ENCODE peak calls at places on chromosomes 6 and 20, in seven cellular contexts. S is lower lobe of right lung, D is heart left ventricle, R is coronary artery, J is mucosa of descending colon, I is A549, O is fibroblast of the aortic adventitia. B is an unnamed sample.

GRCh38 chr6:132511159-132511835 is 1.6 kb downstream of the STX7 start:
- DNase-seq in S (no peak), D (no peak), R (no peak), J (peak), I (no peak), O (no peak), B (no peak)

GRCh38 chr6:27178001-27178730 is 69.3 kb upstream of the PRSS16 start:
- DNase-seq in S (no peak), D (peak), R (peak), J (peak), I (peak), O (peak), B (no peak)

GRCh38 chr20:13101701-13102100 is 92.9 kb downstream of the SPTLC3 start:
- DNase-seq in S (no peak), D (no peak), R (no peak), J (no peak), I (no peak), O (peak), B (no peak)

GRCh38 chr6:40623931-40624330 is 36.8 kb upstream of the LRFN2 start:
- DNase-seq in S (no peak), D (no peak), R (no peak), J (no peak), I (no peak), O (no peak), B (no peak)

GRCh38 chr6:121522265-121522664 is 86.8 kb downstream of the GJA1 start:
- DNase-seq in S (no peak), D (no peak), R (peak), J (no peak), I (peak), O (peak), B (no peak)

GRCh38 chr6:11363881-11364576 is 131.6 kb upstream of the NEDD9 start:
- DNase-seq in S (no peak), D (no peak), R (no peak), J (no peak), I (no peak), O (no peak), B (no peak)

GRCh38 chr20:41047975-41048305 is 19.3 kb downstream of the TOP1 start:
- DNase-seq in S (no peak), D (no peak), R (no peak), J (no peak), I (no peak), O (peak), B (no peak)

GRCh38 chr6:9711313-9711712 is 703.6 kb downstream of the TFAP2A start:
- DNase-seq in S (no peak), D (no peak), R (no peak), J (no peak), I (no peak), O (no peak), B (no peak)

GRCh38 chr6:169172435-169172834 is 81.2 kb downstream of the THBS2 start:
- DNase-seq in S (no peak), D (no peak), R (peak), J (no peak), I (no peak), O (peak), B (no peak)

GRCh38 chr6:158259136-158259535 is 53.1 kb upstream of the TULP4 start:
- DNase-seq in S (no peak), D (no peak), R (no peak), J (no peak), I (no peak), O (no peak), B (no peak)

GRCh38 chr20:50001784-50002311 is 19.1 kb downstream of the SNAI1 start:
- DNase-seq in S (no peak), D (no peak), R (no peak), J (no peak), I (no peak), O (no peak), B (no peak)

GRCh38 chr20:18019068-18019467 is 38.6 kb downstream of the OVOL2 start:
- DNase-seq in S (no peak), D (no peak), R (no peak), J (no peak), I (peak), O (peak), B (no peak)

GRCh38 chr6:139533573-139534471 is 159.4 kb upstream of the CITED2 start:
- DNase-seq in S (peak), D (no peak), R (no peak), J (peak), I (no peak), O (peak), B (peak)

GRCh38 chr6:37433657-37434271 is 743 bp downstream of the CMTR1 start:
- DNase-seq in S (no peak), D (no peak), R (no peak), J (no peak), I (no peak), O (peak), B (no peak)

GRCh38 chr6:130697661-130698535 is 129.3 kb upstream of the SMLR1 start:
- DNase-seq in S (no peak), D (no peak), R (no peak), J (peak), I (peak), O (peak), B (no peak)

GRCh38 chr6:22470454-22471368 is 98.7 kb upstream of the HDGFL1 start:
- DNase-seq in S (peak), D (peak), R (no peak), J (peak), I (peak), O (peak), B (peak)

GRCh38 chr6:45478235-45478634 is 100.5 kb upstream of the SUPT3H start:
- DNase-seq in S (no peak), D (no peak), R (no peak), J (no peak), I (no peak), O (peak), B (no peak)

GRCh38 chr6:149268146-149268545 is 49.4 kb upstream of the TAB2 start:
- DNase-seq in S (no peak), D (no peak), R (no peak), J (no peak), I (no peak), O (no peak), B (no peak)

GRCh38 chr6:96522469-96523009 is 933 bp downstream of the UFL1 start:
- DNase-seq in S (no peak), D (no peak), R (no peak), J (peak), I (no peak), O (peak), B (no peak)

GRCh38 chr6:11012295-11012754 is 31.8 kb downstream of the ELOVL2 start:
- DNase-seq in S (no peak), D (no peak), R (no peak), J (no peak), I (no peak), O (no peak), B (no peak)

GRCh38 chr6:109867970-109868358 is 110.1 kb upstream of the GPR6 start:
- DNase-seq in S (no peak), D (no peak), R (no peak), J (no peak), I (no peak), O (peak), B (no peak)
- H3K4me3 ChIP-seq in S (no peak), D (no peak), R (no peak), J (no peak), I (no peak), O (no peak), B (no peak)

GRCh38 chr20:3692706-3693294 is 11.0 kb upstream of the ADAM33 start:
- DNase-seq in S (no peak), D (no peak), R (no peak), J (no peak), I (no peak), O (no peak), B (no peak)
- TF ChIP-seq CTCF in S (no peak), D (no peak), R (no peak), J (no peak), I (no peak), O (no peak), B (no peak)

DNA sequence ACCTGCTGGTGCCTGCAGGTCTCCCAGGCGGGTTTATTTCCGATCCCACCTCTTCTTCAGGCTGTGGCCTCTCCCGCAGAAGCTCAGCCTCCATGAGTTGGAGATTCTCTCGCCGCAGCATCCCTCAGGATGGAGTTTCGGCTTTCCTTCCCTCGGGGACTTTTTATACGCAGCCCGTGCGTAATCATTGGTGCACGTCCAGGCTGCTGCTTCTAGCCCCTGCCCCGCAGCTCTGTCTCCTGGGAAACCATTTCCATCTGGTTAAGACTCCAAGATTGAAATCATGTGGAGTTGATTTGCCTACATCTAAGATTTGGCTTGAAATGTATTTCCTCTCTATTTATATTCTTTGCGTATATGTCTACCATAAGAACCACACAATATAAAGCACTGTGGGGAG is 46.7 kb upstream of the CARMIL1 start:
- DNase-seq in S (no peak), D (peak), R (no peak), J (no peak), I (no peak), O (peak), B (no peak)
- H3K4me3 ChIP-seq in S (no peak), D (no peak), R (no peak), J (no peak), I (no peak), O (no peak), B (no peak)

GRCh38 chr6:21208796-21209186 is 384.8 kb upstream of the SOX4 start:
- DNase-seq in S (no peak), D (no peak), R (no peak), J (no peak), I (no peak), O (no peak), B (no peak)
- TF ChIP-seq CTCF in S (no peak), D (no peak), R (no peak), J (no peak), I (no peak), O (no peak), B (no peak)

GRCh38 chr6:54805077-54805476 is 41.5 kb upstream of the FAM83B start:
- DNase-seq in S (no peak), D (no peak), R (no peak), J (no peak), I (no peak), O (peak), B (no peak)
- H3K4me3 ChIP-seq in S (no peak), D (no peak), R (no peak), J (no peak), I (no peak), O (no peak), B (no peak)

GRCh38 chr6:84516151-84516550 is 248.2 kb downstream of the TBX18 start:
- DNase-seq in S (no peak), D (no peak), R (no peak), J (no peak), I (no peak), O (no peak), B (no peak)

GRCh38 chr6:84512396-84512795 is 252.0 kb downstream of the TBX18 start:
- DNase-seq in S (no peak), D (no peak), R (no peak), J (no peak), I (no peak), O (peak), B (no peak)

GRCh38 chr6:84515082-84515481 is 249.3 kb downstream of the TBX18 start:
- DNase-seq in S (no peak), D (no peak), R (no peak), J (no peak), I (no peak), O (peak), B (no peak)

GRCh38 chr6:84511929-84512328 is 252.5 kb downstream of the TBX18 start:
- DNase-seq in S (no peak), D (no peak), R (no peak), J (no peak), I (no peak), O (no peak), B (no peak)

DNA sequence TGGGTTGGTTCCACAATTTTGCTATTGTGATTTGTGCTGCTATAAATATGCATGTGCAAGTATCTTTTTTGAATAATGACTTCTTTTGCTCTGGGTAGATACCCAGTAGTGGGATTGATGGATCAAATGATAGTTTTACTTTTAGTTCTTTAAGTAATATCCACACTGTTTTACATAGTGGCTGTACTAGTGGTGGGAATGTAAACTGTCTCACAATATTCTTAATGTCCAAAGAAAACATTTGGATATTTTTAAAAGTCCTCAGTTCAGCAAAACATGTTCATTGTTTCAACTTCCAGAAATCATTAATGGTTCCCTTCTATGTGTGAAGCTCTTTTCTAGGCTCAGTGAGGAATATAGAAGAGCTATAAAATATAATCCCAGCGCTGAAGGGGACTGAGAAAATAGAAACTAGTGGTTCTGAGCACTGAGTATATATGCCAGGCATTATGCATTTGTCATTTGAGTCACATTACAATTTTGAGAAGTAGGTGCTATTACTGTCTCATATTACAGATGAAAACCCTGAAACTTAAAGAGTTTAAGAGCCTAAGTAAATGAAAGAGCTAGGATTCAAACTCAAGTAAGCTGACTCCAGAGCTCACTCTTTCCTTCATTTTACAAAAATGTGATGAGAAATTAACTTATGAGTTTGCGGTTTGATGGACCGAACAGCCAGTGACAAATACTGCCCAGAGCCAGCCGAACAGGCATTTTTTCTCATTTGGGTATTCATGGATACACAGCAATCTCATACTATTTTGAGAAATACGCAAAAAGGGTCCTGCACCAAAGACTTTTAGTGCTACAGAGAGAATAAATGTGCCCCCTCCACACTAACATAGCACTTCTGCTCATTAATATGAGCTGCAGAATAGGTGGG is 250.1 kb downstream of the TBX18 start:
- DNase-seq in S (no peak), D (no peak), R (no peak), J (no peak), I (no peak), O (no peak), B (no peak)
- TF ChIP-seq CTCF in S (no peak), D (no peak), R (no peak), J (no peak), I (no peak), O (peak), B (no peak)

DNA sequence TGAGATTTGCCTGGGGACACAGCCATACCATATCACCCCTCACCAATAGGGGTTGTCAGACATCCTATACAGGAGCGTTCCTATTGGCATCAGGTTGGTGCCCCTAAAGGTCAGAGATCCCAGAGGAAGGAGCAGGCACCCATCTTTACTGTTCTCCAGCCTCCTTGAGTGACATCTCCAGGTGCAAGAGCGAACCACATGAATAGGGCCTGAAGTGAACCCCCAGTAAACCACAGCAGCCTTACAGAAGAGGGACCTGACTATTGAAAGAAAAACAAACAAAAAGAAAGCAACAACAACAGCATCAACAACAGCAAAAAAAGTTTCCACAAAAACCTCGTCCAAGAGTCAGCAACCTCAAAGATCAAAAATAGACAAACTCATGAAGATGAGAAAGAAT is 32.7 kb upstream of the SENP6 start:
- DNase-seq in S (no peak), D (no peak), R (no peak), J (no peak), I (no peak), O (no peak), B (no peak)
- H3K4me3 ChIP-seq in S (no peak), D (no peak), R (no peak), J (no peak), I (no peak), O (no peak), B (no peak)

GRCh38 chr6:524803-525202 is 132.1 kb downstream of the HUS1B start:
- DNase-seq in S (no peak), D (no peak), R (no peak), J (peak), I (no peak), O (no peak), B (no peak)
- TF ChIP-seq CTCF in S (no peak), D (no peak), R (no peak), J (no peak), I (no peak), O (no peak), B (no peak)

GRCh38 chr6:125099211-125100017 is 54.2 kb upstream of the TPD52L1 start:
- DNase-seq in S (peak), D (peak), R (peak), J (peak), I (peak), O (no peak), B (peak)

GRCh38 chr6:125101656-125102055 is 51.9 kb upstream of the TPD52L1 start:
- DNase-seq in S (no peak), D (no peak), R (no peak), J (no peak), I (no peak), O (no peak), B (no peak)

GRCh38 chr6:125101128-125101527 is 52.4 kb upstream of the TPD52L1 start:
- DNase-seq in S (no peak), D (no peak), R (no peak), J (no peak), I (no peak), O (no peak), B (no peak)

GRCh38 chr6:125098253-125098652 is 55.3 kb upstream of the TPD52L1 start:
- DNase-seq in S (no peak), D (no peak), R (no peak), J (no peak), I (no peak), O (no peak), B (no peak)

DNA sequence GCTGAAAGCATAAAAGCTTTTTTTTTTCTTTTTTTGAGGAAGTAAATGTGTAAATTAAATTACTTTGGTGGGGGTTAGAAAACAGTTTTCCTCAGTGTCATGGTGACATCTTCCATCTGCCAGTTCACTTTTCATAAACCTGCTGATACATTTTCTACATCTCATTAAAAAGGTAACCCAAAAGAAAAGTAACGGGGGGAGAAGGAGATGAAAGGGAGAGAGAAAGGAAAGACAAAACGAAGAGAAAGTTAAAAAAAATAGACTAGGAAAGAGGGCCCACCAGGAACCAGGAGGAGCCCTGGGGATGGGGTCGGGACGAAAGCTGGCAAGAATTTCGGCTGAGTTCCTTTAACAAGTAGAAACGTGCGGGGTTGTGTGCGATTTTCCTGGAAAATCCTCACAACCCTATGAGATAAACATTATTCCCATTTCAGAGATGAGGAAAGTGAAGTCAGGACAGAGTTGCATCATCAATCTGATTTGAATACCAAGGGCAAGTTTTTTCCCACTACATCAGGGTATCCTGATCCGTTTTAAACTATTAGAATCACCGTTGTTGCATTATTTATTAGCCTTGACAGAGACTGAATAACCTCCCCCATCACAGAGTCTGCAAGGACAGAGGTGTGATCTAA is 53.4 kb upstream of the TPD52L1 start:
- DNase-seq in S (no peak), D (no peak), R (no peak), J (no peak), I (no peak), O (no peak), B (no peak)
- H3K4me3 ChIP-seq in S (peak), D (peak), R (peak), J (no peak), I (peak), O (peak), B (peak)

DNA sequence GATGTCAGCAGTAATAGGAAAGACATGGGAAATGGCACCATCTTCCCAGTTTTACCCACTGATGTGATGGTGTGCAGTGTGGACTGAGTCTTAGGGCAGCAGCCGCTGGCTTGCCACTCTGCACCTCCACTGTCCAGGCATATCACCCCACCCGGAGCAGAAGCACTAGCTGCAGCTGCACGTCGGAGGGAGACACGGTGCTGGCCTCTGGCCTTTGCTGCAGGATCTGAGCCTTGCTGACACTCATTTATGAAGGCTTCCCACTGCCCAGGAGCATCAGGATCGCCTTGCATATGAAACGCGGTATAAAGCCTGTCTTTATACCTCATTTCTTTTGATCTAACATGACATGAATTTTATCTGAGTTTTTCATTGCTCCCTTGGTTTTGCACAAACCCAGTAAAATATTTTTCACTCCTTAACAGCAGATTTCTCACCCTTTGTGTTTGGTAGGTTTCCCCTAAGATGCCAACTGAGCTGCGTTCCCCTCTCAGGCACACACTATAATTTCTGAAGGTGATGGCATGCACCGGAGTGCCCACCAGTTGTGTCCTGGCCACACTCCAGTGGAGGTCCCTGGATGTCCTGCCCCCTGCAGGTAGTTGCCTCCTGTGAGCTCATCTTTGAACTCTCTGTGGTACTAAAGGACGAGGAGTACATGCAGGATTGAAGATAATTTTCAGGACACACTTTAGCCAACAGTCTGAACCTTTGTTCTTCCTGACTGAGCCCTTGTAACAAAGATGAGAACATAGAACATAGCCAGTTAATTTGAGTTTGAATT is 8.9 kb upstream of the EXOC2 start:
- DNase-seq in S (no peak), D (no peak), R (no peak), J (no peak), I (no peak), O (no peak), B (no peak)
- TF ChIP-seq CTCF in S (no peak), D (no peak), R (no peak), J (no peak), I (no peak), O (no peak), B (no peak)

B was measured in upper lobe of right lung.